ENCODE peak calls at places on chromosomes 2 and 18, in eight cellular contexts. Y is IMR-90; T is HCEC 1CT; F is stimulated activated CD4-positive, alpha-beta T cell treated with anti-CD3 and anti-CD28 coated beads, TNF-alpha, amount 100 ng/mL, for 48 hours; M is EL; P is C1 segment of cervical spinal cord; B is endothelial cell; H is activated T-helper 1 cell treated with anti-CD3 and anti-CD28 coated beads, Interleukin-2, amount 50 U/mL, for 16 hours. E is an unnamed sample.

GRCh38 chr2:69668598-69668997 is 25.1 kb upstream of the AAK1 start:
- DNase-seq in Y (peak), T (no peak), M (no peak), P (no peak), H (no peak), B (no peak), F (no peak), E (no peak)

GRCh38 chr2:24920813-24921441 is 890 bp upstream of the ADCY3 start:
- DNase-seq in T (peak), Y (no peak), M (no peak), H (no peak), F (peak), P (no peak), B (no peak), E (no peak)

GRCh38 chr2:6926071-6926732 is 9.0 kb downstream of the RNF144A start:
- DNase-seq in H (no peak), T (no peak), B (no peak), Y (no peak), P (no peak), M (no peak), F (no peak), E (no peak)

GRCh38 chr2:233690444-233690843 is 2.2 kb upstream of the UGT1A6 start:
- DNase-seq in P (no peak), M (no peak), Y (peak), F (no peak), H (no peak), B (no peak), T (no peak), E (no peak)

GRCh38 chr2:75100011-75100680 is 99.2 kb downstream of the TACR1 start:
- DNase-seq in P (no peak), H (no peak), F (no peak), M (peak), Y (peak), B (no peak), T (peak), E (no peak)

GRCh38 chr2:23757686-23758433 is 169.1 kb downstream of the ATAD2B start:
- DNase-seq in Y (peak), B (no peak), T (peak), P (no peak), H (no peak), F (no peak), M (peak), E (no peak)

GRCh38 chr18:5475252-5475651 is 68.5 kb downstream of the EPB41L3 start:
- DNase-seq in Y (no peak), P (no peak), T (no peak), M (no peak), F (no peak), B (no peak), H (no peak), E (peak)

GRCh38 chr2:32278476-32278853 is 761 bp downstream of the YIPF4 start:
- DNase-seq in H (no peak), P (no peak), Y (no peak), T (no peak), F (no peak), M (no peak), B (no peak), E (no peak)

GRCh38 chr2:204170419-204170818 is 233.9 kb downstream of the ICOS start:
- DNase-seq in Y (no peak), P (no peak), M (no peak), T (no peak), H (no peak), B (no peak), F (no peak), E (no peak)

GRCh38 chr2:148969585-148970180 is 68.8 kb upstream of the LYPD6B start:
- DNase-seq in P (no peak), H (no peak), M (no peak), Y (no peak), F (no peak), T (no peak), B (no peak), E (no peak)

GRCh38 chr2:234996467-234997270 is 44.9 kb downstream of the SH3BP4 start:
- DNase-seq in Y (peak), F (no peak), P (no peak), B (peak), H (no peak), M (peak), T (peak), E (no peak)

GRCh38 chr2:98479959-98480524 is 35.4 kb downstream of the INPP4A start:
- DNase-seq in M (peak), H (peak), B (peak), Y (peak), F (no peak), P (no peak), T (peak), E (no peak)

GRCh38 chr2:145015561-145015960 is 495.6 kb upstream of the ZEB2 start:
- DNase-seq in B (no peak), F (no peak), Y (no peak), P (no peak), H (no peak), M (no peak), T (no peak), E (no peak)

GRCh38 chr18:23727707-23728493 is 38.6 kb downstream of the LAMA3 start:
- DNase-seq in Y (no peak), M (no peak), P (no peak), T (no peak), H (no peak), F (no peak), B (no peak), E (no peak)

GRCh38 chr2:62512385-62512784 is 6.4 kb upstream of the TMEM17 start:
- DNase-seq in Y (no peak), P (no peak), M (no peak), F (no peak), T (no peak), B (no peak), H (no peak), E (no peak)

GRCh38 chr18:31741096-31741735 is 19.5 kb downstream of the SLC25A52 start:
- DNase-seq in F (peak), P (no peak), H (peak), M (peak), B (peak), Y (peak), T (peak), E (no peak)

GRCh38 chr2:68368657-68369339 is 3.7 kb downstream of the PLEK start:
- DNase-seq in M (peak), B (no peak), T (peak), F (no peak), H (no peak), Y (peak), P (no peak), E (no peak)

GRCh38 chr2:205543262-205543843 is 138.9 kb upstream of the NRP2 start:
- DNase-seq in F (no peak), Y (no peak), B (no peak), M (no peak), P (no peak), H (no peak), T (no peak), E (no peak)

GRCh38 chr18:44900627-44901026 is 219.9 kb downstream of the SETBP1 start:
- DNase-seq in Y (no peak), F (no peak), M (no peak), H (no peak), P (no peak), B (no peak), T (no peak), E (no peak)